ENCODE peak calls at places on chromosome 16, in nine cellular contexts. A, M, F, J, I, X, G, R and L are unnamed samples.

GRCh38 chr16:46573008-46573833 is 48.0 kb downstream of the SHCBP1 start:
- DNase-seq in A (peak; percentile 59), M (no peak), F (peak; percentile 8), J (peak; percentile 75), I (no peak), X (no peak), G (no peak), R (no peak), L (no peak)

GRCh38 chr16:73047536-73048291 is at the start of gene ZFHX3:
- DNase-seq in A (peak; percentile 83), M (no peak), F (no peak), J (peak; percentile 70), I (peak; percentile 29), X (peak; percentile 79), G (peak; percentile 79), R (peak; percentile 89), L (no peak)

GRCh38 chr16:88500255-88500661 is 47.2 kb downstream of the ZFPM1 start:
- DNase-seq in A (no peak), M (no peak), F (no peak), J (no peak), I (no peak), X (peak; percentile 50), G (peak; percentile 74), R (no peak), L (no peak)

GRCh38 chr16:14362774-14363371 is 267.2 kb downstream of the PARN start:
- DNase-seq in A (peak; percentile 83), M (no peak), F (no peak), J (no peak), I (no peak), X (no peak), G (no peak), R (no peak), L (no peak)

GRCh38 chr16:8229011-8229520 is 361.2 kb downstream of the TMEM114 start:
- DNase-seq in A (no peak), M (no peak), F (no peak), J (no peak), I (no peak), X (no peak), G (no peak), R (no peak), L (no peak)

GRCh38 chr16:83925957-83926725 is 26.9 kb upstream of the OSGIN1 start:
- DNase-seq in A (no peak), M (no peak), F (no peak), J (no peak), I (no peak), X (peak; percentile 15), G (no peak), R (no peak), L (no peak)

GRCh38 chr16:66502020-66502913 is 47.7 kb downstream of the TK2 start:
- DNase-seq in A (peak; percentile 82), M (no peak), F (no peak), J (peak; percentile 46), I (no peak), X (peak; percentile 64), G (peak; percentile 28), R (no peak), L (no peak)

GRCh38 chr16:1678500-1679098 is 520 bp downstream of the JPT2 start:
- DNase-seq in A (peak; percentile 69), M (no peak), F (no peak), J (peak; percentile 63), I (peak; percentile 29), X (no peak), G (peak; percentile 50), R (peak; percentile 41), L (peak; percentile 50)

GRCh38 chr16:66487580-66488235 is 60.6 kb downstream of the BEAN1 start:
- DNase-seq in A (peak; percentile 24), M (no peak), F (no peak), J (no peak), I (no peak), X (no peak), G (peak; percentile 2), R (no peak), L (no peak)

GRCh38 chr16:12678983-12679382 is 124.7 kb downstream of the CPPED1 start:
- DNase-seq in A (no peak), M (no peak), F (no peak), J (no peak), I (no peak), X (no peak), G (no peak), R (no peak), L (no peak)

GRCh38 chr16:10036951-10037350 is 145.3 kb downstream of the GRIN2A start:
- DNase-seq in A (no peak), M (no peak), F (no peak), J (no peak), I (no peak), X (no peak), G (no peak), R (no peak), L (no peak)

GRCh38 chr16:22266546-22266945 is 30.7 kb upstream of the POLR3E start:
- DNase-seq in A (no peak), M (no peak), F (no peak), J (no peak), I (no peak), X (no peak), G (no peak), R (no peak), L (no peak)

GRCh38 chr16:22264786-22265185 is 32.4 kb upstream of the POLR3E start:
- DNase-seq in A (no peak), M (no peak), F (no peak), J (no peak), I (peak; percentile 6), X (no peak), G (no peak), R (peak; percentile 39), L (no peak)

GRCh38 chr16:22262460-22262859 is 34.7 kb upstream of the POLR3E start:
- DNase-seq in A (peak; percentile 60), M (no peak), F (no peak), J (peak; percentile 6), I (no peak), X (no peak), G (no peak), R (no peak), L (no peak)

GRCh38 chr16:22267764-22268163 is 29.4 kb upstream of the POLR3E start:
- DNase-seq in A (no peak), M (no peak), F (no peak), J (no peak), I (no peak), X (no peak), G (no peak), R (no peak), L (no peak)

DNA sequence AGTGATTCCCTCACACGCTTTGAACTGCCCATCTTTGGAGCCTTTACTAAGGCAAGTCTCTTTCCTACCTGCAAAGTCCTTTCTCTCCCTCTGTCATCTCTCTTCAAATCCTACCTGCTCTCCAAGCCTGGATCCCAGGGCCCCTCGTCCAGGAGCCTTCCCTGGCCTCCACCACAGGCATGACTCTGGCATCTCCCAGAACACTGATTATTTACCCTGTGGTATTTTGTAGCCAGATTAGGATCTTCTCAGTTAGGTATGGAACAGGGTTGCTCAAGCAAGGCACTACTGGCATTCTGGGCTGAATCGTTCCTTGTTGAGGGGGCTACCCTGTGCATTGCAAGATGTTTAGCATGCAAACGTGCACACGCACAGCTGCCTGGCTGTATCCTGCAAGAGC is 31.9 kb upstream of the POLR3E start:
- DNase-seq in A (no peak), M (no peak), F (no peak), J (no peak), I (no peak), X (no peak), G (no peak), R (no peak), L (no peak)
- H3K4me3 ChIP-seq in A (no peak overlapping the region), M (no peak overlapping the region), F (no peak overlapping the region), J (no peak overlapping the region), I (no peak overlapping the region), X (no peak overlapping the region), G (no peak overlapping the region), R (no peak overlapping the region), L (no peak overlapping the region)

GRCh38 chr16:70496513-70496912 is 26.8 kb downstream of the COG4 start:
- DNase-seq in A (no peak), M (no peak), F (no peak), J (no peak), I (no peak), X (no peak), G (no peak), R (no peak), L (no peak)
- H3K4me3 ChIP-seq in A (no peak overlapping the region), M (no peak overlapping the region), F (no peak overlapping the region), J (no peak overlapping the region), I (no peak overlapping the region), X (no peak overlapping the region), G (no peak overlapping the region), R (no peak overlapping the region), L (no peak overlapping the region)

GRCh38 chr16:25897677-25898076 is 205.9 kb downstream of the HS3ST4 start:
- DNase-seq in A (no peak), M (no peak), F (no peak), J (no peak), I (no peak), X (no peak), G (no peak), R (no peak), L (no peak)
- H3K4me3 ChIP-seq in A (no peak overlapping the region), M (no peak overlapping the region), F (no peak overlapping the region), J (no peak overlapping the region), I (no peak overlapping the region), X (no peak overlapping the region), G (no peak overlapping the region), R (no peak overlapping the region), L (no peak overlapping the region)

GRCh38 chr16:590875-591200 is 972 bp downstream of the RAB40C start:
- DNase-seq in A (no peak), M (no peak), F (no peak), J (no peak), I (no peak), X (no peak), G (no peak), R (no peak), L (no peak)

GRCh38 chr16:593406-593805 is 3.5 kb downstream of the RAB40C start:
- DNase-seq in A (no peak), M (no peak), F (no peak), J (no peak), I (no peak), X (no peak), G (peak; percentile 83), R (no peak), L (no peak)

GRCh38 chr16:591892-592517 is 2.1 kb downstream of the RAB40C start:
- DNase-seq in A (no peak), M (no peak), F (no peak), J (no peak), I (no peak), X (no peak), G (no peak), R (no peak), L (no peak)

GRCh38 chr16:593807-594206 is 3.9 kb downstream of the RAB40C start:
- DNase-seq in A (no peak), M (no peak), F (no peak), J (no peak), I (no peak), X (no peak), G (no peak), R (no peak), L (no peak)

DNA sequence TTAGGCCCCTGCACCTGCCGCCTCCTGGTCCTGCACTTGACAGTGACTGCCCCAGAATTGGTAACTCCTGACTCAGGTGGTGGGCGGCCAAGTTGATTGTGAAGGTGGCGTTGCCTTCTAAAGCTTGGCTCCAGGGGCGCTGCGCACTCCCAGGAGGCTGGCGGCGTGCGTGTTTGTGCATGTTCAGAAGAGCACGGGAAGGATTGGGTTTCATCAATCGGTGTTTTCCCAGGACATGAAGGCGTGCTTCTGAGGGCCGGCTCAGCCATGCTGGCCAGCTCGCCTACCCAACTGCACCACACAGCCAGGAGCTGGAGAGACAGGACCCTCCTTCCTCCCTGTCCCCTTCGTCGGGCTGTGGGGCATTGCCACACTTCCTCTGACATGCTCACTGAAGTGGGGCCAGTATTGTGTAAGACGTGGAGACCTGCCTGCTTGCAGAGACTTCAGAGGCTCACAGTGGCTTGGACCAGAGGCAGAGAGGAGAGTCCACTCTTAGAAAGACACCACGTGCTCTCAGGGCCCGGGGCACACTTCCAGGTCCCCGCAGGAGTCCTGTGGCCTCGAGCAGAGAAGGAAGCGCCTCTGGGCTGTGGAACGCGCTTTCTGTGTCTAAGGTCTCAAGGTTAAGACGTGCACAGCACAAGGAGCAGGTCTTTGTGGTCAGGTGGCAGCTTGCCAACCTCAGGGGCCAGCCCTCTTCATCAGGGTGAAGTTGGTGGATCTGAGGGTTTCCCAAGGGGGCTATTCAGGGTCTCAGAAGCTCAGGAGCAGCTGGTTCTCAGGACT is 2.8 kb downstream of the RAB40C start:
- DNase-seq in A (peak; percentile 20), M (no peak), F (no peak), J (peak; percentile 61), I (no peak), X (no peak), G (peak; percentile 73), R (no peak), L (no peak)
- H3K4me3 ChIP-seq in A (no peak overlapping the region), M (no peak overlapping the region), F (no peak overlapping the region), J (no peak overlapping the region), I (no peak overlapping the region), X (no peak overlapping the region), G (no peak overlapping the region), R (no peak overlapping the region), L (no peak overlapping the region)